ENCODE peak calls at places on chromosomes 16 and 17, in five cellular contexts. F is mucosa of descending colon, I is omental fat pad, J is A549, H is NCI-H1092 treated with DMSO at 0.1 percent for 48 hours. X is an unnamed sample.

GRCh38 chr16:83578146-83578545 is 229.6 kb upstream of the HSBP1 start:
- DNase-seq in F (no peak), I (no peak), J (no peak), H (no peak), X (no peak)

GRCh38 chr16:84687715-84688114 is 12.1 kb upstream of the USP10 start:
- DNase-seq in F (no peak), I (no peak), J (no peak), H (no peak), X (no peak)

GRCh38 chr17:50133028-50133768 is 3.2 kb upstream of the SAMD14 start:
- DNase-seq in F (no peak), I (no peak), J (peak), H (no peak), X (no peak)

GRCh38 chr16:30399435-30400186 is 4.4 kb downstream of the ZNF48 start:
- DNase-seq in F (no peak), I (no peak), J (no peak), H (no peak), X (no peak)

GRCh38 chr17:79174905-79175856 is 100.6 kb downstream of the ENGASE start:
- DNase-seq in F (no peak), I (no peak), J (peak), H (no peak), X (no peak)

GRCh38 chr17:1972429-1973160 is 52.5 kb downstream of the RTN4RL1 start:
- DNase-seq in F (no peak), I (no peak), J (no peak), H (no peak), X (no peak)

GRCh38 chr17:39894681-39895376 is 23.6 kb downstream of the GSDMB start:
- DNase-seq in F (no peak), I (no peak), J (no peak), H (no peak), X (no peak)

GRCh38 chr16:2470603-2471015 is 488 bp upstream of the NTN3 start:
- DNase-seq in F (no peak), I (no peak), J (peak), H (peak), X (no peak)

GRCh38 chr17:39867891-39868553 is at the start of gene ZPBP2:
- DNase-seq in F (peak), I (no peak), J (no peak), H (no peak), X (no peak)

GRCh38 chr17:40062347-40063033 is at the start of gene THRA:
- DNase-seq in F (peak), I (no peak), J (no peak), H (peak), X (no peak)

GRCh38 chr17:17366941-17367885 is 64.0 kb downstream of the NT5M start:
- DNase-seq in F (no peak), I (no peak), J (no peak), H (no peak), X (no peak)

GRCh38 chr16:83603981-83604570 is 203.7 kb upstream of the HSBP1 start:
- DNase-seq in F (no peak), I (no peak), J (no peak), H (no peak), X (no peak)

GRCh38 chr17:62017912-62018311 is 47.2 kb downstream of the MED13 start:
- DNase-seq in F (no peak), I (no peak), J (no peak), H (no peak), X (no peak)

GRCh38 chr17:61070649-61071048 is 329.0 kb upstream of the TBX2 start:
- DNase-seq in F (no peak), I (no peak), J (no peak), H (no peak), X (no peak)

GRCh38 chr17:17896746-17897145 is 60.0 kb upstream of the SREBF1 start:
- DNase-seq in F (no peak), I (no peak), J (no peak), H (no peak), X (no peak)

GRCh38 chr17:3723556-3724372 is at the start of gene HASPIN:
- DNase-seq in F (peak), I (peak), J (peak), H (peak), X (peak)

GRCh38 chr17:59837362-59838195 is 55.2 kb downstream of the TUBD1 start:
- DNase-seq in F (no peak), I (no peak), J (peak), H (no peak), X (peak)

GRCh38 chr16:57648590-57649442 is 19.3 kb upstream of the ADGRG3 start:
- DNase-seq in F (peak), I (peak), J (peak), H (peak), X (peak)

GRCh38 chr16:30335598-30336474 is 19.3 kb downstream of the CD2BP2 start:
- DNase-seq in F (peak), I (no peak), J (no peak), H (peak), X (no peak)

GRCh38 chr16:87956169-87956770 is 5.0 kb downstream of the BANP start:
- DNase-seq in F (peak), I (no peak), J (no peak), H (no peak), X (no peak)

GRCh38 chr16:83581994-83582747 is 225.6 kb upstream of the HSBP1 start:
- DNase-seq in F (no peak), I (no peak), J (no peak), H (no peak), X (no peak)

GRCh38 chr17:74951065-74951464 is 15.4 kb downstream of the OTOP3 start:
- DNase-seq in F (no peak), I (no peak), J (no peak), H (no peak), X (no peak)

GRCh38 chr16:66928702-66929388 is 3.5 kb upstream of the RRAD start:
- DNase-seq in F (no peak), I (no peak), J (peak), H (no peak), X (no peak)

GRCh38 chr16:20221208-20221607 is 106.1 kb downstream of the GP2 start:
- DNase-seq in F (no peak), I (no peak), J (no peak), H (no peak), X (no peak)

GRCh38 chr17:11293480-11293879 is 52.5 kb downstream of the SHISA6 start:
- DNase-seq in F (no peak), I (no peak), J (no peak), H (no peak), X (no peak)

GRCh38 chr17:39595928-39596327 is 11.8 kb downstream of the NEUROD2 start:
- DNase-seq in F (no peak), I (no peak), J (no peak), H (no peak), X (no peak)

GRCh38 chr17:63760771-63761539 is 12.4 kb downstream of the CCDC47 start:
- DNase-seq in F (no peak), I (no peak), J (peak), H (no peak), X (no peak)

GRCh38 chr17:27793168-27793905 is 7.0 kb downstream of the NOS2 start:
- DNase-seq in F (peak), I (no peak), J (no peak), H (no peak), X (no peak)

GRCh38 chr17:54903375-54903774 is 2.7 kb downstream of the TOM1L1 start:
- DNase-seq in F (peak), I (no peak), J (peak), H (no peak), X (no peak)

GRCh38 chr17:62572488-62573469 is 54.7 kb upstream of the MRC2 start:
- DNase-seq in F (no peak), I (no peak), J (no peak), H (no peak), X (no peak)

GRCh38 chr16:55965099-55965498 is 89.9 kb upstream of the CES5A start:
- DNase-seq in F (no peak), I (no peak), J (no peak), H (no peak), X (no peak)

X was measured in HCT116.